ENCODE peak calls at places on chromosomes 11 and 22, in eight cellular contexts. One of them, this sample, is unnamed.

GRCh38 chr22:17576475-17576874 is 13.2 kb downstream of the SLC25A18 start:
- DNase-seq in cardiac muscle cell: no peak
- DNase-seq in SK-N-SH: no peak
- DNase-seq in mucosa of descending colon: no peak
- DNase-seq in SJSA1: no peak
- DNase-seq in Caco-2: no peak
- DNase-seq in GM12865: no peak
- DNase-seq in thoracic aorta: no peak
- DNase-seq in this sample: no peak

GRCh38 chr11:134026655-134027343 is 42.1 kb upstream of the JAM3 start:
- DNase-seq in cardiac muscle cell: peak; percentile 60
- DNase-seq in SK-N-SH: peak; percentile 81
- DNase-seq in mucosa of descending colon: no peak
- DNase-seq in SJSA1: no peak
- DNase-seq in Caco-2: no peak
- DNase-seq in GM12865: no peak
- DNase-seq in thoracic aorta: no peak
- DNase-seq in this sample: no peak

GRCh38 chr11:128501008-128501407 is 86.3 kb downstream of the ETS1 start:
- DNase-seq in cardiac muscle cell: no peak
- DNase-seq in SK-N-SH: no peak
- DNase-seq in mucosa of descending colon: no peak
- DNase-seq in SJSA1: no peak
- DNase-seq in Caco-2: no peak
- DNase-seq in GM12865: no peak
- DNase-seq in thoracic aorta: no peak
- DNase-seq in this sample: no peak

GRCh38 chr11:112285918-112286317 is 25.3 kb upstream of the PLET1 start:
- DNase-seq in cardiac muscle cell: no peak
- DNase-seq in SK-N-SH: no peak
- DNase-seq in mucosa of descending colon: no peak
- DNase-seq in SJSA1: no peak
- DNase-seq in Caco-2: no peak
- DNase-seq in GM12865: no peak
- DNase-seq in thoracic aorta: no peak
- DNase-seq in this sample: no peak

GRCh38 chr11:121328213-121328966 is 35.8 kb downstream of the SC5D start:
- DNase-seq in cardiac muscle cell: peak; percentile 18
- DNase-seq in SK-N-SH: no peak
- DNase-seq in mucosa of descending colon: no peak
- DNase-seq in SJSA1: no peak
- DNase-seq in Caco-2: no peak
- DNase-seq in GM12865: peak; percentile 50
- DNase-seq in thoracic aorta: no peak
- DNase-seq in this sample: no peak

GRCh38 chr11:115286614-115287013 is 217.6 kb downstream of the CADM1 start:
- DNase-seq in cardiac muscle cell: no peak
- DNase-seq in SK-N-SH: no peak
- DNase-seq in mucosa of descending colon: no peak
- DNase-seq in SJSA1: no peak
- DNase-seq in Caco-2: no peak
- DNase-seq in GM12865: no peak
- DNase-seq in thoracic aorta: no peak
- DNase-seq in this sample: no peak

GRCh38 chr22:32058656-32059280 is 15.7 kb downstream of the SLC5A1 start:
- DNase-seq in cardiac muscle cell: peak; percentile 90
- DNase-seq in SK-N-SH: no peak
- DNase-seq in mucosa of descending colon: no peak
- DNase-seq in SJSA1: no peak
- DNase-seq in Caco-2: no peak
- DNase-seq in GM12865: no peak
- DNase-seq in thoracic aorta: no peak
- DNase-seq in this sample: no peak

GRCh38 chr11:69843529-69843921 is 24.3 kb upstream of the FGF3 start:
- DNase-seq in cardiac muscle cell: no peak
- DNase-seq in SK-N-SH: no peak
- DNase-seq in mucosa of descending colon: no peak
- DNase-seq in SJSA1: peak; percentile 43
- DNase-seq in Caco-2: no peak
- DNase-seq in GM12865: no peak
- DNase-seq in thoracic aorta: no peak
- DNase-seq in this sample: no peak

GRCh38 chr11:1008001-1008400 is 28.5 kb downstream of the MUC6 start:
- DNase-seq in cardiac muscle cell: no peak
- DNase-seq in SK-N-SH: no peak
- DNase-seq in mucosa of descending colon: no peak
- DNase-seq in SJSA1: no peak
- DNase-seq in Caco-2: no peak
- DNase-seq in GM12865: no peak
- DNase-seq in thoracic aorta: no peak
- DNase-seq in this sample: no peak

GRCh38 chr11:19727246-19727645 is 14.6 kb downstream of the NAV2 start:
- DNase-seq in cardiac muscle cell: no peak
- DNase-seq in SK-N-SH: peak; percentile 22
- DNase-seq in mucosa of descending colon: no peak
- DNase-seq in SJSA1: no peak
- DNase-seq in Caco-2: no peak
- DNase-seq in GM12865: no peak
- DNase-seq in thoracic aorta: no peak
- DNase-seq in this sample: no peak

GRCh38 chr22:28075260-28075981 is 156.4 kb upstream of the PITPNB start:
- DNase-seq in cardiac muscle cell: no peak
- DNase-seq in SK-N-SH: no peak
- DNase-seq in mucosa of descending colon: no peak
- DNase-seq in SJSA1: no peak
- DNase-seq in Caco-2: peak; percentile 39
- DNase-seq in GM12865: no peak
- DNase-seq in thoracic aorta: no peak
- DNase-seq in this sample: no peak

GRCh38 chr22:43925433-43926348 is 2.1 kb downstream of the PNPLA3 start:
- DNase-seq in cardiac muscle cell: no peak
- DNase-seq in SK-N-SH: no peak
- DNase-seq in mucosa of descending colon: no peak
- DNase-seq in SJSA1: peak; percentile 65
- DNase-seq in Caco-2: peak; percentile 57
- DNase-seq in GM12865: no peak
- DNase-seq in thoracic aorta: no peak
- DNase-seq in this sample: peak; percentile 60

GRCh38 chr11:2521681-2522630 is 77.1 kb downstream of the KCNQ1 start:
- DNase-seq in cardiac muscle cell: no peak
- DNase-seq in SK-N-SH: peak; percentile 19
- DNase-seq in mucosa of descending colon: peak; percentile 9
- DNase-seq in SJSA1: peak; percentile 46
- DNase-seq in Caco-2: peak; percentile 27
- DNase-seq in GM12865: no peak
- DNase-seq in thoracic aorta: no peak
- DNase-seq in this sample: peak; percentile 11

GRCh38 chr22:38029901-38030300 is 27.3 kb upstream of the PICK1 start:
- DNase-seq in cardiac muscle cell: no peak
- DNase-seq in SK-N-SH: no peak
- DNase-seq in mucosa of descending colon: no peak
- DNase-seq in SJSA1: no peak
- DNase-seq in Caco-2: no peak
- DNase-seq in GM12865: no peak
- DNase-seq in thoracic aorta: no peak
- DNase-seq in this sample: no peak

DNA sequence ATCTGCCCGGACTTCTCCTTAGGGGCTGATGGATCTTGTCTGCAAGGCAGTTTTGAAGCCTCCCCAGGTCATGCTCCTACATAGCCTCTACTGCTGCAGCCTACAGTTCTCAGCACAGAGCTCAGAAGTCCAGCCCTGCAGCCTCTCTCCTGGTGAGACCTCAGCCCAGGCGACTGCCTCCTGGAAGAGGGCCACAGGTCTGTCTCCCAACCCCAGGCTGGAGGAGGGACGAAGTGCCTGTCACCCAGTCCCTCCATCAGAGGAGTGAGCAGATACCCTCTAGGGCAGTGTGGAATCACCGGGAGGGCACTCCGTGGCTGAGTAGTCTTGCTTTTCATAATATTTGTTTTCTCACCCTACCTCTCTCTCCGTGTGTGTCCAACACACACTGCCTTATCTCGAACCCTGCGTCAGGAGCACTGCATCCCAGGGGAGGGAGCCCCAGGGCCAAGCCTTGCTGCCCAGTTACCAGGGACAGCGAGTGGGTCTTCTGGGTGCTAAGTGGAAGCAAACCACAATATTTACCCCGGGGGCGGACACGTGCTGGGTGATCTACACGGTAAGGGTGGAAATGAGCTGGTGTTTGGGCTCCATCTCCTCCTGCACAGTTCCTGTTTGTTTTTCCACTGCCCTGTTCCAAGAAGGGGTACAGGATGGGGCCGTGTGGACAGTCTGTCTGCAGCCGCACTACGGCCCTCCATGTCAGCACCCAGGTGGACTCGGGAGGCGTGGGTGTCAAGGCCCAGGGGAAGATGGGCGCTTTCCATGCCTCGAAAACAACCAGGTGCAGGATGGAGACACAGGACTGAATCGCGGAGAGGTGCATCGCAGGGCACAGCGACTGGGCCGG is 133.8 kb upstream of the HSD17B12 start:
- DNase-seq in cardiac muscle cell: no peak
- DNase-seq in SK-N-SH: no peak
- DNase-seq in mucosa of descending colon: no peak
- DNase-seq in SJSA1: no peak
- DNase-seq in Caco-2: no peak
- DNase-seq in GM12865: no peak
- DNase-seq in thoracic aorta: no peak
- DNase-seq in this sample: no peak
- H3K4me3 ChIP-seq in cardiac muscle cell: no peak overlapping the region
- H3K4me3 ChIP-seq in SK-N-SH: peak overlapping the region; percentile 30
- H3K4me3 ChIP-seq in mucosa of descending colon: no peak overlapping the region
- H3K4me3 ChIP-seq in SJSA1: no peak overlapping the region
- H3K4me3 ChIP-seq in Caco-2: no peak overlapping the region
- H3K4me3 ChIP-seq in GM12865: no peak overlapping the region
- H3K4me3 ChIP-seq in thoracic aorta: no peak overlapping the region
- H3K4me3 ChIP-seq in this sample: peak overlapping the region; percentile 47

DNA sequence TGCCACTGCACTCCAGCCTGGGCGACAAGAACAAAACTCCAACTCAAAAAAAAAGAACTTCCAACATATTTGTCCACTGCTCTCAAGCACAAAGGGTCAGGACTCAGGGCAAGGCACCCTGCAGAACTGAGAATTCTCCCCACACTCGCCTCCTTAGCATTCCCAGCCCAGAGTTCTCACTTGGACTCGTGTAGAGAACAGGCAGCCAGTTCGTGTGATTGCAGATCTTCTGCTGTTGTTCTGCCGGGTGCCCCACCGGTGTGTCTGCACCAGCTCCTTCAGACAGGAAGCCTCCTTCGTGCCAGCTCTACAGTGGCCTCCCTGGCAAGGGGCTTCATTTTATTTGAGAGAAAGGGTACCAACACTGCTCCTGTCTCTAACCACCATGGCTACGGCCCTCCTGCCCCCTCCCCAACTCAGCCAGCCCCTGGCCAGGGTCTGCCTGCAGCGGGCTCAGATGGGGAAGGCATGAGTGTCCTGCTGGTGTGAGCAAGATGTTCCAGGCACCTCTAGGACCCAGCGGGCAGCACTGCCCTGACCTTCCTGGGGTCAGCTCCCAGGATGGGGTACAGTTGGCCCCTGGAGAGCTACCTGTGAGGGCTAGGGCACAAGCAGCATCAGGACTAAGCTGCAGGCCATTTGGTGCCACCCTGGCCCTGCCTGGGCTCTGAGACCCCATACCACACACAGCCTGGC is 19.5 kb upstream of the SCGB1A1 start:
- DNase-seq in cardiac muscle cell: no peak
- DNase-seq in SK-N-SH: no peak
- DNase-seq in mucosa of descending colon: no peak
- DNase-seq in SJSA1: no peak
- DNase-seq in Caco-2: no peak
- DNase-seq in GM12865: no peak
- DNase-seq in thoracic aorta: no peak
- DNase-seq in this sample: no peak
- H3K4me3 ChIP-seq in cardiac muscle cell: no peak overlapping the region
- H3K4me3 ChIP-seq in SK-N-SH: no peak overlapping the region
- H3K4me3 ChIP-seq in mucosa of descending colon: no peak overlapping the region
- H3K4me3 ChIP-seq in SJSA1: no peak overlapping the region
- H3K4me3 ChIP-seq in Caco-2: no peak overlapping the region
- H3K4me3 ChIP-seq in GM12865: no peak overlapping the region
- H3K4me3 ChIP-seq in thoracic aorta: no peak overlapping the region
- H3K4me3 ChIP-seq in this sample: no peak overlapping the region

GRCh38 chr11:92279056-92279455 is 54.4 kb downstream of the FAT3 start:
- DNase-seq in cardiac muscle cell: no peak
- DNase-seq in SK-N-SH: no peak
- DNase-seq in mucosa of descending colon: no peak
- DNase-seq in SJSA1: no peak
- DNase-seq in Caco-2: no peak
- DNase-seq in GM12865: no peak
- DNase-seq in thoracic aorta: no peak
- DNase-seq in this sample: no peak

GRCh38 chr11:92276773-92277172 is 52.2 kb downstream of the FAT3 start:
- DNase-seq in cardiac muscle cell: no peak
- DNase-seq in SK-N-SH: no peak
- DNase-seq in mucosa of descending colon: no peak
- DNase-seq in SJSA1: no peak
- DNase-seq in Caco-2: no peak
- DNase-seq in GM12865: no peak
- DNase-seq in thoracic aorta: no peak
- DNase-seq in this sample: no peak

GRCh38 chr11:92272651-92273050 is 48.0 kb downstream of the FAT3 start:
- DNase-seq in cardiac muscle cell: no peak
- DNase-seq in SK-N-SH: no peak
- DNase-seq in mucosa of descending colon: no peak
- DNase-seq in SJSA1: no peak
- DNase-seq in Caco-2: no peak
- DNase-seq in GM12865: no peak
- DNase-seq in thoracic aorta: no peak
- DNase-seq in this sample: no peak

GRCh38 chr11:92277871-92278270 is 53.3 kb downstream of the FAT3 start:
- DNase-seq in cardiac muscle cell: no peak
- DNase-seq in SK-N-SH: no peak
- DNase-seq in mucosa of descending colon: no peak
- DNase-seq in SJSA1: no peak
- DNase-seq in Caco-2: no peak
- DNase-seq in GM12865: no peak
- DNase-seq in thoracic aorta: no peak
- DNase-seq in this sample: no peak
- H3K4me3 ChIP-seq in cardiac muscle cell: no peak overlapping the region
- H3K4me3 ChIP-seq in SK-N-SH: no peak overlapping the region
- H3K4me3 ChIP-seq in mucosa of descending colon: no peak overlapping the region
- H3K4me3 ChIP-seq in SJSA1: no peak overlapping the region
- H3K4me3 ChIP-seq in Caco-2: no peak overlapping the region
- H3K4me3 ChIP-seq in GM12865: no peak overlapping the region
- H3K4me3 ChIP-seq in thoracic aorta: no peak overlapping the region
- H3K4me3 ChIP-seq in this sample: no peak overlapping the region

DNA sequence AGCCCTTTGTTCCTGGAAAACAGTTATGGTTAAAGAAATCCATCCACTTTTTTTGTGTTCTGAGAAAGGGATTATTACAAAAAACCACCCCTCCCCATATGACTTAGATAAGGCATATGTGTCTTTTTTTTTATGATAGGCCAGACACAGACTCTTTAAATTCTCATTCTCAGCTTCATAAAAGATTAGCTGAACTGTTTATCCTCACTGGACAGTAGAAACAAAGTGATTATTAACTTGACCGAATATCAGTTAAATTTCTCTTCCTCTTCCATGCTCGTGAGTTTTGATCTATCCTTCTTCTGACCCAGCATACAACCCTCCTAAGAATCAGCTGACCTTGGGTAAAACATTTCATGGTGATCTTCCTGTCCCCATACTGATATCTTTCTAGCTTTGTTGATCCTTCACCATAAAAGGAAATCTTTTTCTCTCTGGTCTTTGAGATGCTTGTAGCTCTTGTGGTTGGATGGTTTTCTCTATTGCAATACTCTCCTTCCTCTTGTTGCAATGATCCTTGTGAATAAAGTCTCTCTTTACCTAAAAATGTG is 26.2 kb downstream of the OR2AG2 start:
- DNase-seq in cardiac muscle cell: no peak
- DNase-seq in SK-N-SH: no peak
- DNase-seq in mucosa of descending colon: no peak
- DNase-seq in SJSA1: no peak
- DNase-seq in Caco-2: no peak
- DNase-seq in GM12865: peak; percentile 75
- DNase-seq in thoracic aorta: no peak
- DNase-seq in this sample: no peak
- H3K4me3 ChIP-seq in cardiac muscle cell: no peak overlapping the region
- H3K4me3 ChIP-seq in SK-N-SH: no peak overlapping the region
- H3K4me3 ChIP-seq in mucosa of descending colon: no peak overlapping the region
- H3K4me3 ChIP-seq in SJSA1: no peak overlapping the region
- H3K4me3 ChIP-seq in Caco-2: no peak overlapping the region
- H3K4me3 ChIP-seq in GM12865: peak overlapping the region; percentile 97
- H3K4me3 ChIP-seq in thoracic aorta: peak overlapping the region; percentile 65
- H3K4me3 ChIP-seq in this sample: peak overlapping the region; percentile 29

This sample was measured in breast epithelium.